ENCODE peak calls at places on chromosomes 13 and 19, in nine cellular contexts. One of them, this sample, is unnamed.

GRCh38 chr19:16476401-16476800 is 4.6 kb upstream of the EPS15L1 start:
- DNase-seq in heart right ventricle: no peak
- DNase-seq in PC-9: no peak
- DNase-seq in lower lobe of right lung: no peak
- DNase-seq in thoracic aorta: no peak
- DNase-seq in GM23338: no peak
- DNase-seq in pancreas: no peak
- DNase-seq in left ventricle myocardium inferior: no peak
- DNase-seq in HCT116: no peak
- DNase-seq in this sample: no peak

GRCh38 chr19:38921420-38922274 is 8.9 kb downstream of the SARS2 start:
- DNase-seq in PC-9: no peak
- DNase-seq in thoracic aorta: no peak
- DNase-seq in pancreas: no peak
- DNase-seq in heart right ventricle: no peak
- DNase-seq in lower lobe of right lung: no peak
- DNase-seq in GM23338: no peak
- DNase-seq in HCT116: no peak
- DNase-seq in left ventricle myocardium inferior: no peak
- DNase-seq in this sample: no peak

GRCh38 chr19:16527971-16528521 is 14.2 kb downstream of the CHERP start:
- DNase-seq in HCT116: no peak
- DNase-seq in lower lobe of right lung: no peak
- DNase-seq in heart right ventricle: no peak
- DNase-seq in left ventricle myocardium inferior: no peak
- DNase-seq in GM23338: peak; percentile 53
- DNase-seq in thoracic aorta: no peak
- DNase-seq in PC-9: no peak
- DNase-seq in pancreas: no peak
- DNase-seq in this sample: no peak

GRCh38 chr13:98386632-98387031 is 190.3 kb downstream of the STK24 start:
- DNase-seq in lower lobe of right lung: no peak
- DNase-seq in HCT116: no peak
- DNase-seq in pancreas: no peak
- DNase-seq in heart right ventricle: no peak
- DNase-seq in GM23338: no peak
- DNase-seq in left ventricle myocardium inferior: no peak
- DNase-seq in thoracic aorta: no peak
- DNase-seq in PC-9: no peak
- DNase-seq in this sample: no peak

GRCh38 chr19:2329162-2329505 is 650 bp downstream of the SPPL2B start:
- DNase-seq in thoracic aorta: no peak
- DNase-seq in pancreas: no peak
- DNase-seq in PC-9: no peak
- DNase-seq in lower lobe of right lung: no peak
- DNase-seq in GM23338: no peak
- DNase-seq in HCT116: no peak
- DNase-seq in heart right ventricle: no peak
- DNase-seq in left ventricle myocardium inferior: no peak
- DNase-seq in this sample: no peak

GRCh38 chr19:17348700-17349099 is 11.3 kb downstream of the GTPBP3 start:
- DNase-seq in HCT116: no peak
- DNase-seq in thoracic aorta: peak; percentile 51
- DNase-seq in left ventricle myocardium inferior: peak; percentile 66
- DNase-seq in heart right ventricle: peak; percentile 80
- DNase-seq in PC-9: peak; percentile 61
- DNase-seq in GM23338: peak; percentile 77
- DNase-seq in pancreas: peak; percentile 20
- DNase-seq in lower lobe of right lung: no peak
- DNase-seq in this sample: no peak

GRCh38 chr19:33304760-33305647 is 2.7 kb upstream of the CEBPA start:
- DNase-seq in heart right ventricle: no peak
- DNase-seq in left ventricle myocardium inferior: no peak
- DNase-seq in lower lobe of right lung: peak; percentile 79
- DNase-seq in pancreas: peak; percentile 79
- DNase-seq in GM23338: no peak
- DNase-seq in thoracic aorta: no peak
- DNase-seq in PC-9: no peak
- DNase-seq in HCT116: no peak
- DNase-seq in this sample: peak; percentile 80

GRCh38 chr13:45292176-45292575 is 48.8 kb downstream of the TPT1 start:
- DNase-seq in pancreas: no peak
- DNase-seq in HCT116: peak; percentile 70
- DNase-seq in lower lobe of right lung: no peak
- DNase-seq in heart right ventricle: no peak
- DNase-seq in PC-9: peak; percentile 96
- DNase-seq in left ventricle myocardium inferior: no peak
- DNase-seq in thoracic aorta: no peak
- DNase-seq in GM23338: no peak
- DNase-seq in this sample: no peak

GRCh38 chr13:72221276-72221962 is 354.4 kb upstream of the DACH1 start:
- DNase-seq in heart right ventricle: no peak
- DNase-seq in PC-9: no peak
- DNase-seq in lower lobe of right lung: peak; percentile 44
- DNase-seq in GM23338: peak; percentile 86
- DNase-seq in thoracic aorta: no peak
- DNase-seq in left ventricle myocardium inferior: no peak
- DNase-seq in pancreas: no peak
- DNase-seq in HCT116: peak; percentile 18
- DNase-seq in this sample: peak; percentile 40

GRCh38 chr19:41195675-41196497 is 2.9 kb downstream of the CYP2S1 start:
- DNase-seq in pancreas: no peak
- DNase-seq in PC-9: no peak
- DNase-seq in lower lobe of right lung: no peak
- DNase-seq in left ventricle myocardium inferior: no peak
- DNase-seq in HCT116: no peak
- DNase-seq in GM23338: no peak
- DNase-seq in heart right ventricle: no peak
- DNase-seq in thoracic aorta: no peak
- DNase-seq in this sample: no peak

GRCh38 chr13:79867248-79867647 is 386.3 kb downstream of the NDFIP2 start:
- DNase-seq in HCT116: no peak
- DNase-seq in left ventricle myocardium inferior: no peak
- DNase-seq in thoracic aorta: no peak
- DNase-seq in GM23338: no peak
- DNase-seq in heart right ventricle: no peak
- DNase-seq in PC-9: no peak
- DNase-seq in lower lobe of right lung: no peak
- DNase-seq in pancreas: no peak
- DNase-seq in this sample: no peak

GRCh38 chr13:52695856-52696255 is 43.2 kb downstream of the SUGT1 start:
- DNase-seq in pancreas: no peak
- DNase-seq in heart right ventricle: no peak
- DNase-seq in PC-9: no peak
- DNase-seq in GM23338: no peak
- DNase-seq in left ventricle myocardium inferior: no peak
- DNase-seq in thoracic aorta: no peak
- DNase-seq in HCT116: no peak
- DNase-seq in lower lobe of right lung: no peak
- DNase-seq in this sample: no peak

GRCh38 chr13:114281351-114282142 is at the start of gene UPF3A:
- DNase-seq in lower lobe of right lung: peak; percentile 92
- DNase-seq in thoracic aorta: peak; percentile 66
- DNase-seq in HCT116: peak; percentile 81
- DNase-seq in pancreas: peak; percentile 86
- DNase-seq in PC-9: peak; percentile 76
- DNase-seq in left ventricle myocardium inferior: peak; percentile 93
- DNase-seq in heart right ventricle: peak; percentile 94
- DNase-seq in GM23338: peak; percentile 92
- DNase-seq in this sample: peak; percentile 91

GRCh38 chr19:5560156-5560555 is 7.6 kb downstream of the TINCR start:
- DNase-seq in lower lobe of right lung: no peak
- DNase-seq in GM23338: no peak
- DNase-seq in left ventricle myocardium inferior: no peak
- DNase-seq in HCT116: no peak
- DNase-seq in pancreas: no peak
- DNase-seq in PC-9: no peak
- DNase-seq in heart right ventricle: no peak
- DNase-seq in thoracic aorta: no peak
- DNase-seq in this sample: no peak

GRCh38 chr19:5562280-5562679 is 5.5 kb downstream of the TINCR start:
- DNase-seq in lower lobe of right lung: no peak
- DNase-seq in HCT116: no peak
- DNase-seq in pancreas: no peak
- DNase-seq in GM23338: no peak
- DNase-seq in PC-9: no peak
- DNase-seq in heart right ventricle: no peak
- DNase-seq in left ventricle myocardium inferior: no peak
- DNase-seq in thoracic aorta: no peak
- DNase-seq in this sample: no peak

GRCh38 chr19:5563008-5563431 is 4.7 kb downstream of the TINCR start:
- DNase-seq in PC-9: no peak
- DNase-seq in GM23338: peak; percentile 68
- DNase-seq in pancreas: no peak
- DNase-seq in heart right ventricle: no peak
- DNase-seq in lower lobe of right lung: no peak
- DNase-seq in thoracic aorta: no peak
- DNase-seq in HCT116: no peak
- DNase-seq in left ventricle myocardium inferior: no peak
- DNase-seq in this sample: no peak

GRCh38 chr19:5559804-5560133 is 8.0 kb downstream of the TINCR start:
- DNase-seq in GM23338: no peak
- DNase-seq in left ventricle myocardium inferior: no peak
- DNase-seq in PC-9: no peak
- DNase-seq in HCT116: no peak
- DNase-seq in lower lobe of right lung: no peak
- DNase-seq in pancreas: no peak
- DNase-seq in heart right ventricle: no peak
- DNase-seq in thoracic aorta: no peak
- DNase-seq in this sample: no peak

GRCh38 chr19:5561559-5561958 is 6.2 kb downstream of the TINCR start:
- DNase-seq in HCT116: no peak
- DNase-seq in lower lobe of right lung: no peak
- DNase-seq in heart right ventricle: no peak
- DNase-seq in PC-9: no peak
- DNase-seq in thoracic aorta: no peak
- DNase-seq in left ventricle myocardium inferior: no peak
- DNase-seq in pancreas: no peak
- DNase-seq in GM23338: no peak
- DNase-seq in this sample: no peak
- TF ChIP-seq CTCF in HCT116: peak; percentile 62
- TF ChIP-seq CTCF in lower lobe of right lung: no peak
- TF ChIP-seq CTCF in heart right ventricle: peak; percentile 14
- TF ChIP-seq CTCF in PC-9: peak; percentile 75
- TF ChIP-seq CTCF in thoracic aorta: no peak
- TF ChIP-seq CTCF in left ventricle myocardium inferior: no peak
- TF ChIP-seq CTCF in pancreas: no peak
- TF ChIP-seq CTCF in GM23338: peak; percentile 75
- TF ChIP-seq CTCF in this sample: no peak

GRCh38 chr19:800360-801029 is 3.2 kb downstream of the PTBP1 start:
- DNase-seq in PC-9: peak; percentile 71
- DNase-seq in lower lobe of right lung: no peak
- DNase-seq in thoracic aorta: no peak
- DNase-seq in left ventricle myocardium inferior: no peak
- DNase-seq in HCT116: no peak
- DNase-seq in heart right ventricle: no peak
- DNase-seq in GM23338: no peak
- DNase-seq in pancreas: peak; percentile 67
- DNase-seq in this sample: peak; percentile 61
- H3K4me1 ChIP-seq in PC-9: peaks cover 23% of the 10 kb centered on the region
- H3K4me1 ChIP-seq in lower lobe of right lung: peaks cover 69% of the 10 kb centered on the region
- H3K4me1 ChIP-seq in thoracic aorta: peaks cover 43% of the 10 kb centered on the region
- H3K4me1 ChIP-seq in left ventricle myocardium inferior: peaks cover 88% of the 10 kb centered on the region
- H3K4me1 ChIP-seq in HCT116: peaks cover 36% of the 10 kb centered on the region
- H3K4me1 ChIP-seq in heart right ventricle: peaks cover 78% of the 10 kb centered on the region
- H3K4me1 ChIP-seq in GM23338: peaks cover 30% of the 10 kb centered on the region
- H3K4me1 ChIP-seq in pancreas: peaks cover 30% of the 10 kb centered on the region
- H3K4me1 ChIP-seq in this sample: peaks cover 39% of the 10 kb centered on the region

GRCh38 chr19:46133777-46134231 is 9.3 kb upstream of the IGFL3 start:
- DNase-seq in pancreas: no peak
- DNase-seq in lower lobe of right lung: no peak
- DNase-seq in left ventricle myocardium inferior: no peak
- DNase-seq in thoracic aorta: no peak
- DNase-seq in HCT116: no peak
- DNase-seq in heart right ventricle: no peak
- DNase-seq in GM23338: peak; percentile 57
- DNase-seq in PC-9: no peak
- DNase-seq in this sample: no peak
- H3K27ac ChIP-seq in pancreas: peak overlapping the region; percentile 59
- H3K27ac ChIP-seq in lower lobe of right lung: peak overlapping the region; percentile 72
- H3K27ac ChIP-seq in left ventricle myocardium inferior: peak overlapping the region; percentile 63
- H3K27ac ChIP-seq in thoracic aorta: peak overlapping the region; percentile 73
- H3K27ac ChIP-seq in HCT116: peak overlapping the region; percentile 73
- H3K27ac ChIP-seq in heart right ventricle: peak overlapping the region; percentile 84
- H3K27ac ChIP-seq in GM23338: peak overlapping the region; percentile 97
- H3K27ac ChIP-seq in PC-9: peak overlapping the region; percentile 3
- H3K27ac ChIP-seq in this sample: peak overlapping the region; percentile 54

GRCh38 chr19:588758-589692 is 656 bp upstream of the HCN2 start:
- DNase-seq in heart right ventricle: no peak
- DNase-seq in pancreas: no peak
- DNase-seq in PC-9: no peak
- DNase-seq in HCT116: no peak
- DNase-seq in left ventricle myocardium inferior: no peak
- DNase-seq in lower lobe of right lung: no peak
- DNase-seq in thoracic aorta: no peak
- DNase-seq in GM23338: peak; percentile 39
- DNase-seq in this sample: no peak

GRCh38 chr19:590750-591098 is 1.0 kb downstream of the HCN2 start:
- DNase-seq in left ventricle myocardium inferior: no peak
- DNase-seq in heart right ventricle: no peak
- DNase-seq in lower lobe of right lung: no peak
- DNase-seq in HCT116: no peak
- DNase-seq in PC-9: no peak
- DNase-seq in pancreas: no peak
- DNase-seq in GM23338: no peak
- DNase-seq in thoracic aorta: no peak
- DNase-seq in this sample: no peak

GRCh38 chr19:589693-590395 is at the start of gene HCN2:
- DNase-seq in heart right ventricle: no peak
- DNase-seq in thoracic aorta: no peak
- DNase-seq in PC-9: no peak
- DNase-seq in pancreas: no peak
- DNase-seq in lower lobe of right lung: no peak
- DNase-seq in HCT116: no peak
- DNase-seq in GM23338: no peak
- DNase-seq in left ventricle myocardium inferior: no peak
- DNase-seq in this sample: no peak

GRCh38 chr19:590396-590745 is 690 bp downstream of the HCN2 start:
- DNase-seq in heart right ventricle: no peak
- DNase-seq in lower lobe of right lung: no peak
- DNase-seq in GM23338: no peak
- DNase-seq in HCT116: no peak
- DNase-seq in thoracic aorta: no peak
- DNase-seq in pancreas: no peak
- DNase-seq in left ventricle myocardium inferior: no peak
- DNase-seq in PC-9: no peak
- DNase-seq in this sample: no peak

DNA sequence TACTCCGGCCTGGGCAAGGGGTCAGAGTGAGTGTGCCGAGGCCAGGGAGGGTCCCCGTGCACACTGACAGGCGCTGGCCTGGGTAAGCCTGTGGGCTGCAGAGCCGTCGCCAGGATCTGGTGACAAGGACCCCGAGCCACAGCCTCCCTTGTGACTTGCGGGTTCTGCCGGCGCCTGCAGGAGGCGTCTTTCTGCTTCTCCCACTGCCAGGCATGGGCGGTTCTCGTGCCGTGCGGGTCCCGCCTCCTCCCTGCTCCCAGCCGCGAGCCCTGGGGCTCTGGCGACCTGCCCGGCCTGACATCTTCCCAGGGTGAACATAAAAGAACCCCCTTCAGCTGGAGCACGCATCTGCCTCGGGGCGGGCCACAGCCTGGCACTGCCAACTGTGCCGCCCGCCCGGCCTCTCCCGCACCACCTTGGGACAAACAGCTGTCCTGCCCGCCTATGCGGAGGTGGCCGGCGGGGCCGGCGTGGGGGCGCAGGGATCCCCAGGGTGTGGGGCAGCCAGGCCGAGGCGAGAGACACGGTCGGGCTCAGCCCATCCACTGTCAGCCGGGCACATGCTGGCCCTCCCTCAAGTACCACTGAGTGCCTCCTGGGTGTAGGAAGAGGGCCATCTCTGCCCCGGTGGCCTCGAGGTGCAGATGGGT is 1.5 kb upstream of the HCN2 start:
- DNase-seq in HCT116: peak; percentile 69
- DNase-seq in pancreas: peak; percentile 64
- DNase-seq in PC-9: peak; percentile 75
- DNase-seq in heart right ventricle: peak; percentile 69
- DNase-seq in lower lobe of right lung: peak; percentile 69
- DNase-seq in thoracic aorta: no peak
- DNase-seq in GM23338: peak; percentile 92
- DNase-seq in left ventricle myocardium inferior: peak; percentile 79
- DNase-seq in this sample: peak; percentile 76
- TF ChIP-seq CTCF in HCT116: peak; percentile 74
- TF ChIP-seq CTCF in pancreas: no peak
- TF ChIP-seq CTCF in PC-9: peak; percentile 69
- TF ChIP-seq CTCF in heart right ventricle: peak; percentile 41
- TF ChIP-seq CTCF in lower lobe of right lung: peak; percentile 43
- TF ChIP-seq CTCF in thoracic aorta: no peak
- TF ChIP-seq CTCF in GM23338: peak; percentile 74
- TF ChIP-seq CTCF in left ventricle myocardium inferior: peak; percentile 66
- TF ChIP-seq CTCF in this sample: peak; percentile 64

This sample was measured in transverse colon.